ENCODE peak calls at places on chromosomes 7 and 10, in eight cellular contexts. One of them, this sample, is unnamed.

GRCh38 chr10:110336111-110336721 is 31.5 kb upstream of the SMNDC1 start:
- DNase-seq in GM06990: no peak
- DNase-seq in NCI-H1092 treated with DMSO at 0.1 percent for 48 hours: no peak
- DNase-seq in T-cell: no peak
- DNase-seq in stimulated activated CD4-positive, alpha-beta T cell treated with anti-CD3 and anti-CD28 coated beads, Interleukin-4, amount 100 ng/mL, for 1 hour: no peak
- DNase-seq in right cardiac atrium: no peak
- DNase-seq in prostate gland: no peak
- DNase-seq in adrenal gland: peak
- DNase-seq in this sample: peak

GRCh38 chr7:149532654-149533053 is 35.0 kb upstream of the ZNF746 start:
- DNase-seq in GM06990: no peak
- DNase-seq in NCI-H1092 treated with DMSO at 0.1 percent for 48 hours: no peak
- DNase-seq in T-cell: no peak
- DNase-seq in stimulated activated CD4-positive, alpha-beta T cell treated with anti-CD3 and anti-CD28 coated beads, Interleukin-4, amount 100 ng/mL, for 1 hour: no peak
- DNase-seq in right cardiac atrium: no peak
- DNase-seq in prostate gland: no peak
- DNase-seq in adrenal gland: no peak
- DNase-seq in this sample: no peak

GRCh38 chr7:106071356-106071998 is 40.6 kb downstream of the SYPL1 start:
- DNase-seq in GM06990: peak
- DNase-seq in NCI-H1092 treated with DMSO at 0.1 percent for 48 hours: no peak
- DNase-seq in T-cell: peak
- DNase-seq in stimulated activated CD4-positive, alpha-beta T cell treated with anti-CD3 and anti-CD28 coated beads, Interleukin-4, amount 100 ng/mL, for 1 hour: peak
- DNase-seq in right cardiac atrium: peak
- DNase-seq in prostate gland: peak
- DNase-seq in adrenal gland: no peak
- DNase-seq in this sample: peak

GRCh38 chr7:51446785-51447184 is 130.2 kb upstream of the COBL start:
- DNase-seq in GM06990: no peak
- DNase-seq in NCI-H1092 treated with DMSO at 0.1 percent for 48 hours: no peak
- DNase-seq in T-cell: no peak
- DNase-seq in stimulated activated CD4-positive, alpha-beta T cell treated with anti-CD3 and anti-CD28 coated beads, Interleukin-4, amount 100 ng/mL, for 1 hour: no peak
- DNase-seq in right cardiac atrium: no peak
- DNase-seq in prostate gland: no peak
- DNase-seq in adrenal gland: no peak
- DNase-seq in this sample: no peak

GRCh38 chr7:157978766-157979165 is 608.9 kb downstream of the PTPRN2 start:
- DNase-seq in GM06990: no peak
- DNase-seq in NCI-H1092 treated with DMSO at 0.1 percent for 48 hours: no peak
- DNase-seq in T-cell: no peak
- DNase-seq in stimulated activated CD4-positive, alpha-beta T cell treated with anti-CD3 and anti-CD28 coated beads, Interleukin-4, amount 100 ng/mL, for 1 hour: no peak
- DNase-seq in right cardiac atrium: no peak
- DNase-seq in prostate gland: no peak
- DNase-seq in adrenal gland: no peak
- DNase-seq in this sample: no peak

GRCh38 chr7:85322252-85322651 is 135.4 kb upstream of the SEMA3D start:
- DNase-seq in GM06990: no peak
- DNase-seq in NCI-H1092 treated with DMSO at 0.1 percent for 48 hours: no peak
- DNase-seq in T-cell: no peak
- DNase-seq in stimulated activated CD4-positive, alpha-beta T cell treated with anti-CD3 and anti-CD28 coated beads, Interleukin-4, amount 100 ng/mL, for 1 hour: no peak
- DNase-seq in right cardiac atrium: no peak
- DNase-seq in prostate gland: no peak
- DNase-seq in adrenal gland: no peak
- DNase-seq in this sample: no peak

GRCh38 chr10:60162631-60163030 is 227.0 kb downstream of the ANK3 start:
- DNase-seq in GM06990: no peak
- DNase-seq in NCI-H1092 treated with DMSO at 0.1 percent for 48 hours: no peak
- DNase-seq in T-cell: no peak
- DNase-seq in stimulated activated CD4-positive, alpha-beta T cell treated with anti-CD3 and anti-CD28 coated beads, Interleukin-4, amount 100 ng/mL, for 1 hour: no peak
- DNase-seq in right cardiac atrium: no peak
- DNase-seq in prostate gland: no peak
- DNase-seq in adrenal gland: no peak
- DNase-seq in this sample: no peak

GRCh38 chr7:24576171-24577052 is 3.2 kb downstream of the PALS2 start:
- DNase-seq in GM06990: no peak
- DNase-seq in NCI-H1092 treated with DMSO at 0.1 percent for 48 hours: peak
- DNase-seq in T-cell: no peak
- DNase-seq in stimulated activated CD4-positive, alpha-beta T cell treated with anti-CD3 and anti-CD28 coated beads, Interleukin-4, amount 100 ng/mL, for 1 hour: no peak
- DNase-seq in right cardiac atrium: no peak
- DNase-seq in prostate gland: peak
- DNase-seq in adrenal gland: peak
- DNase-seq in this sample: no peak

GRCh38 chr7:123155571-123155970 is 44.2 kb downstream of the SLC13A1 start:
- DNase-seq in GM06990: no peak
- DNase-seq in NCI-H1092 treated with DMSO at 0.1 percent for 48 hours: no peak
- DNase-seq in T-cell: no peak
- DNase-seq in stimulated activated CD4-positive, alpha-beta T cell treated with anti-CD3 and anti-CD28 coated beads, Interleukin-4, amount 100 ng/mL, for 1 hour: no peak
- DNase-seq in right cardiac atrium: no peak
- DNase-seq in prostate gland: no peak
- DNase-seq in adrenal gland: no peak
- DNase-seq in this sample: no peak

GRCh38 chr7:35430547-35431153 is 176.8 kb upstream of the TBX20 start:
- DNase-seq in GM06990: no peak
- DNase-seq in NCI-H1092 treated with DMSO at 0.1 percent for 48 hours: peak
- DNase-seq in T-cell: no peak
- DNase-seq in stimulated activated CD4-positive, alpha-beta T cell treated with anti-CD3 and anti-CD28 coated beads, Interleukin-4, amount 100 ng/mL, for 1 hour: no peak
- DNase-seq in right cardiac atrium: no peak
- DNase-seq in prostate gland: no peak
- DNase-seq in adrenal gland: no peak
- DNase-seq in this sample: no peak

This sample was measured in CD4-positive, CD25-positive, alpha-beta regulatory T cell.